ENCODE peak calls at places on chromosomes 4 and X, in four cellular contexts. H is HL-60, E is upper lobe of right lung, P is uterus. A is an unnamed sample.

GRCh38 chr4:56907009-56907408 is 691 bp upstream of the REST start:
- DNase-seq in H (no peak), E (no peak), P (no peak), A (no peak)

GRCh38 chrX:151153086-151153485 is 23.3 kb upstream of the GPR50 start:
- DNase-seq in H (no peak), P (no peak), E (no peak), A (peak; percentile 4)

GRCh38 chrX:71291381-71291780 is 7.9 kb downstream of the NONO start:
- DNase-seq in P (no peak), E (no peak), H (no peak), A (peak; percentile 7)

GRCh38 chr4:903066-904046 is 28.8 kb downstream of the GAK start:
- DNase-seq in P (no peak), E (no peak), H (no peak), A (no peak)

GRCh38 chr4:66216252-66216651 is 546.0 kb upstream of the EPHA5 start:
- DNase-seq in H (no peak), P (no peak), E (no peak), A (no peak)

GRCh38 chrX:131729295-131729694 is 185.4 kb downstream of the OR13H1 start:
- DNase-seq in H (peak; percentile 87), P (peak; percentile 84), E (no peak), A (no peak)

GRCh38 chr4:37453004-37453360 is 208.4 kb downstream of the NWD2 start:
- DNase-seq in P (peak; percentile 25), H (peak; percentile 70), E (no peak), A (peak; percentile 82)

GRCh38 chr4:39763714-39764572 is 66.0 kb downstream of the UBE2K start:
- DNase-seq in H (no peak), E (no peak), P (no peak), A (no peak)

GRCh38 chr4:165175879-165176278 is 31.5 kb upstream of the KLHL2 start:
- DNase-seq in E (no peak), H (no peak), P (no peak), A (peak; percentile 7)

GRCh38 chrX:132592880-132593279 is 104.0 kb upstream of the MBNL3 start:
- DNase-seq in E (no peak), H (peak; percentile 8), P (no peak), A (peak; percentile 8)

GRCh38 chrX:66633541-66633940 is 5.3 kb downstream of the EDA2R start:
- DNase-seq in E (no peak), P (no peak), H (no peak), A (peak; percentile 74)

GRCh38 chrX:66634272-66634671 is 4.6 kb downstream of the EDA2R start:
- DNase-seq in E (no peak), P (no peak), H (no peak), A (no peak)

GRCh38 chrX:66632986-66633385 is 5.9 kb downstream of the EDA2R start:
- DNase-seq in P (no peak), H (no peak), E (no peak), A (peak; percentile 29)

GRCh38 chrX:66635360-66635759 is 3.5 kb downstream of the EDA2R start:
- DNase-seq in P (no peak), H (no peak), E (no peak), A (peak; percentile 74)

DNA sequence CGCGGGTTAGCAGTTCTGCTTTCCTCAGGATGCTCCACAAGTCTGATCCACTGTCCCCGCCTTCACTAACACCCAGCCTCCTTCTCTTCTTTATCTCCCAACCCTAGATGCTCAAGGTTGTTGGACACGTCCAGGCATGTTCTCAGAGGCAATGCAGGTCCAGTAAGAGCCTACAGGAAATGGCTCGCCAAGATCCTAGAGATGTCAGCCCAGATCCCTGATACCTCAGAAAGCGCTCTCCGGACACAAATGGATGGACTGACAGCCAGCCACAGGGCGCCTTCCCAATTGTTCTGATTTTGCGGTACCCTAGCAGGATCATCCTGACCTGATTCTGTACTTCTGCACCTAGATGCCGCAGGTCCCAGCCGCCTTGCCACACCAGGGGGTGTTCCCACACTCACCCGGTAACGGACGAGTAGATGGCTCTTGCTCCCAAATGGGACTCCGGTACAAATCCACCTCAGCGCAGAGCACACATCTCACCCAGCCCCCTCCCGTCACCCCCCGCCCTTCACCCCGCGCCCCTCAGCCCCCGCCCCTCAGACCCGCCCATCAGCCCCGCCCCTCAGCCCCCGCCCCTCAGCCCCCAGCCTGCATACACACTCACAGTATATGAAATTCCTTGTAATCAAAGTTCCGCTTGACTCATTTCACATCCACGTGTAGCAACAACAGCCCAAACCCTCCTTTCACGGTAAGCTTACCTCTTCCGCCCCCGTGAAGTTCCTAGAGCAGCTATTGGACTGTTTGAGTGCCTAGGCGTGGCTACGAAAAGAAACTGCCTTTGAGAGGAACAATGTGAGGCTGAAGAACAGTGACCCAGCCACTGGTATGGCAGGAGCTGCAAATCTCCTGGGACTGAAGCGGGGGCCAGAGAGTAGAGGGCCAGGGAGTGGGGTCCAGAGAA is at the start of gene EDA2R:
- DNase-seq in P (peak; percentile 40), E (no peak), H (no peak), A (peak; percentile 88)
- TF ChIP-seq CTCF in P (no peak), E (no peak), H (no peak), A (no peak)

GRCh38 chr4:139633195-139633594 is 32.4 kb upstream of the MGST2 start:
- DNase-seq in H (no peak), P (no peak), E (no peak), A (no peak)
- H3K4me3 ChIP-seq in H (no peak overlapping the region), P (peak overlapping the region; percentile 24), E (peak overlapping the region; percentile 25), A (no peak overlapping the region)

GRCh38 chr4:173145111-173145510 is 23.5 kb upstream of the GALNT7 start:
- DNase-seq in E (no peak), P (no peak), H (no peak), A (no peak)
- TF ChIP-seq CTCF in E (no peak), P (no peak), H (no peak), A (no peak)

GRCh38 chr4:78032929-78033328 is 24.2 kb upstream of the FRAS1 start:
- DNase-seq in H (no peak), P (no peak), E (no peak), A (no peak)
- H3K4me3 ChIP-seq in H (no peak overlapping the region), P (no peak overlapping the region), E (no peak overlapping the region), A (no peak overlapping the region)

DNA sequence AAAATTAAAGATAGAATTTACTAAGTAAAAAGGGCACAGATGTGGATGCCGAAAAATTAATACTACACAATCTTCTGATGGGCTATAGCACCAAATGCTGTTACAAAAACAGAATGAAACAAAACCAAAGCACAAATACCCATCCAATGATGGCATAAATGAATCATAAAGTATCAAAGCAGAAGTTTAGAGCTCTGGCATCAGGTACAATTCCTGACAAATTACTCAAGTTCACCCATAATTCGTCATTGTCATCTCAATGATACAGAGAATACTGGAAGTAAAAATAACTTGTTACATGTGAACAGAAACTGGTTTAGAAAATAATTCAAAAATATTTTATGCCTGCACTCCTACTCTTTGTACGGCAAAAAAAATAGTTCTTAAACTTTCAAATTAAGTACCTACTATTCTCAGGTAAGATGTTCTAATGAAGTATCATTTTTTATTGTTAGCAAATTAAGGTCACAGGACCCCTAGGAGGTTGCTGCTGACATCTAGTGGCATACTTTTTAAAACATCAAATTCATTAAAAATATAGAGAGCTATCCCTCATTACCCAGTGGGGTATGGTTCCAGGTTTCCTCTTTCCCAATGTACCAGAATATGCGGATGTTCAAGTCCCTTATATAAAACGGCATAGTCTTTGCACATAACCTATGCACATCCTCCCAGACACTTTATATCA is 126.1 kb downstream of the INPP4B start:
- DNase-seq in P (no peak), E (no peak), H (no peak), A (peak; percentile 50)
- TF ChIP-seq CTCF in P (no peak), E (peak; percentile 47), H (no peak), A (peak; percentile 60)